ENCODE peak calls at places on chromosomes 1 and 21, in five cellular contexts. One of them, this sample, is unnamed.
A peak's percentile ranks its signal among the peaks of the same experiment; 100 is the strongest.

GRCh38 chr1:230427477-230427876 is 1.3 kb upstream of the PGBD5 start:
- DNase-seq in H9: no peak
- DNase-seq in neuronal stem cell: no peak
- DNase-seq in trophoblast cell: no peak
- DNase-seq in H1: no peak
- DNase-seq in this sample: no peak

GRCh38 chr1:203185585-203185984 is 919 bp downstream of the CHI3L1 start:
- DNase-seq in trophoblast cell: no peak
- DNase-seq in H1: no peak
- DNase-seq in neuronal stem cell: no peak
- DNase-seq in H9: no peak
- DNase-seq in this sample: no peak

GRCh38 chr1:111222308-111223125 is 5.0 kb upstream of the CHI3L2 start:
- DNase-seq in H9: peak; percentile 90
- DNase-seq in neuronal stem cell: peak; percentile 71
- DNase-seq in trophoblast cell: peak; percentile 89
- DNase-seq in H1: peak; percentile 46
- DNase-seq in this sample: peak; percentile 64

GRCh38 chr1:163068716-163069115 is 445 bp upstream of the RGS4 start:
- DNase-seq in trophoblast cell: no peak
- DNase-seq in neuronal stem cell: no peak
- DNase-seq in H1: no peak
- DNase-seq in H9: no peak
- DNase-seq in this sample: no peak

GRCh38 chr1:215018555-215018954 is 64.0 kb upstream of the KCNK2 start:
- DNase-seq in trophoblast cell: no peak
- DNase-seq in H9: no peak
- DNase-seq in neuronal stem cell: no peak
- DNase-seq in H1: no peak
- DNase-seq in this sample: no peak

GRCh38 chr1:229088711-229089110 is 182.2 kb upstream of the RAB4A start:
- DNase-seq in H1: no peak
- DNase-seq in neuronal stem cell: no peak
- DNase-seq in H9: no peak
- DNase-seq in trophoblast cell: no peak
- DNase-seq in this sample: no peak

GRCh38 chr1:75334876-75335275 is 200.7 kb downstream of the LHX8 start:
- DNase-seq in H1: no peak
- DNase-seq in trophoblast cell: peak; percentile 93
- DNase-seq in H9: no peak
- DNase-seq in neuronal stem cell: no peak
- DNase-seq in this sample: no peak

GRCh38 chr1:44881011-44881632 is 38.1 kb upstream of the PTCH2 start:
- DNase-seq in H1: no peak
- DNase-seq in H9: no peak
- DNase-seq in neuronal stem cell: no peak
- DNase-seq in trophoblast cell: no peak
- DNase-seq in this sample: no peak

GRCh38 chr1:12095822-12096263 is 32.7 kb downstream of the TNFRSF8 start:
- DNase-seq in H9: peak; percentile 40
- DNase-seq in neuronal stem cell: no peak
- DNase-seq in H1: no peak
- DNase-seq in trophoblast cell: peak; percentile 29
- DNase-seq in this sample: peak; percentile 9

GRCh38 chr1:99662581-99663208 is 16.8 kb downstream of the PALMD start:
- DNase-seq in H1: no peak
- DNase-seq in H9: no peak
- DNase-seq in neuronal stem cell: no peak
- DNase-seq in trophoblast cell: no peak
- DNase-seq in this sample: peak; percentile 81

GRCh38 chr21:45756029-45756428 is 112.5 kb downstream of the PCBP3 start:
- DNase-seq in H1: no peak
- DNase-seq in neuronal stem cell: no peak
- DNase-seq in H9: no peak
- DNase-seq in trophoblast cell: peak; percentile 3
- DNase-seq in this sample: no peak

DNA sequence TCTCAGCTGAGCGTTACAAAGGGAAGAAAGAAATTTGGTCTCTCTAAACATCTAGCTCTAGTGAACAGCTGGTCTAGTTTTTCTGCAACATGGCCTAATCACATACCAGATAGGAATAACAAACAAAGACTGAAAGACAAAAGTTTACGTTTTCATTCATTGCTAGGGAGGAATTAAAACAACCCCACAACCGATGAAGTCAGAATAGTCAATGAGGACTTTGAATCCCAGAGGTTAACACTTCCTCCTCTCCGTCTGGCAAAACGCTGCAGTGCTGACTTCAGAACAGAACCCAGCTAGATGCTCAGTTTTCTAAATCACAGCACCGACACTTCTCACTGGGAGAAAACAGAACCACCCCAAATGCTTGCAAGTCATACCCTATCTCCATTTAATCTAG is 69.5 kb downstream of the NTPCR start:
- DNase-seq in H1: no peak
- DNase-seq in trophoblast cell: no peak
- DNase-seq in H9: no peak
- DNase-seq in neuronal stem cell: no peak
- DNase-seq in this sample: peak; percentile 35
- H2BK12ac ChIP-seq in H1: no peak overlapping the region
- H2BK12ac ChIP-seq in trophoblast cell: no peak overlapping the region
- H2BK12ac ChIP-seq in H9: no peak overlapping the region
- H2BK12ac ChIP-seq in neuronal stem cell: no peak overlapping the region
- H2BK12ac ChIP-seq in this sample: no peak overlapping the region

GRCh38 chr1:1143636-1144035 is 27.7 kb upstream of the C1orf159 start:
- DNase-seq in H9: no peak
- DNase-seq in H1: no peak
- DNase-seq in trophoblast cell: no peak
- DNase-seq in neuronal stem cell: no peak
- DNase-seq in this sample: no peak
- H3K9ac ChIP-seq in H9: no peak overlapping the region
- H3K9ac ChIP-seq in H1: no peak overlapping the region
- H3K9ac ChIP-seq in trophoblast cell: no peak overlapping the region
- H3K9ac ChIP-seq in neuronal stem cell: no peak overlapping the region
- H3K9ac ChIP-seq in this sample: no peak overlapping the region

DNA sequence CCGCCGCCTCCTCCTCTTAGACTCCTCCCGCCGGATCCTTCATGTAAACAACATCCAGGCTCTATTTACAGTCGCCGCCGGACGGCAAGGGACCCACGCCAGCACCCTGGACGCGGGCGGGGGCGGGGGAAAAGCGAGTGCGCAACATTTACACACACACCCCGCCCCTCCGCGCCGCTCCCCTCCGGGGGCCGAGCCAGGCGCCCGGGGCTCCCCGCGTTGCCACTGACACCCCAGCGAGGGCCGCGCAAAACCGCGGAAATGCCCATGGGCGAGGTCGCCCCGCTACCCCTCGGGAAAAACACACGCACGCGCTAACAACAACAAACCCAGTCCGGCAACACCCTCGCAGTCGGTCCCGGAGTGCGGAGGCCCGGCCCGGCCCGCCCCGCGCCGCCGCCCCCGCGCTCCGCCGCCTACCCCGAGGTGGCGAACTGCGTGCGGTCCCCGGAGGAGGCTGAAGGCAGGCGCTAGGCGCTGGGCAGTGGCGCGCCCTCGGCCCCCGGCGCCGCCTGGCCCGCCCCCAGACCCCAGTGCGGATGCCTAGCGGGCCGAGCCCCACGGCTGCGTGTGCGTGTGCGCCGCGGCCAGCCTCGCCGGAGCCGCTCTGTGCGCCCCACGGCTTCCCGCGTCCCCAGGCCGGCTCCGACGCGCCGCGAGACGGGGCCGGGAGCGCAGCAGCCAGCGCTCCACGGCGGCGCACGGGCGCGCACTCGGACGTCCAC is 81.1 kb upstream of the AK4 start:
- DNase-seq in trophoblast cell: peak; percentile 87
- DNase-seq in H1: no peak
- DNase-seq in H9: peak; percentile 83
- DNase-seq in neuronal stem cell: peak; percentile 36
- DNase-seq in this sample: peak; percentile 89
- H2BK5ac ChIP-seq in trophoblast cell: no peak overlapping the region
- H2BK5ac ChIP-seq in H1: peak overlapping the region; percentile 77
- H2BK5ac ChIP-seq in H9: no peak overlapping the region
- H2BK5ac ChIP-seq in neuronal stem cell: peak overlapping the region; percentile 97
- H2BK5ac ChIP-seq in this sample: peak overlapping the region; percentile 31

DNA sequence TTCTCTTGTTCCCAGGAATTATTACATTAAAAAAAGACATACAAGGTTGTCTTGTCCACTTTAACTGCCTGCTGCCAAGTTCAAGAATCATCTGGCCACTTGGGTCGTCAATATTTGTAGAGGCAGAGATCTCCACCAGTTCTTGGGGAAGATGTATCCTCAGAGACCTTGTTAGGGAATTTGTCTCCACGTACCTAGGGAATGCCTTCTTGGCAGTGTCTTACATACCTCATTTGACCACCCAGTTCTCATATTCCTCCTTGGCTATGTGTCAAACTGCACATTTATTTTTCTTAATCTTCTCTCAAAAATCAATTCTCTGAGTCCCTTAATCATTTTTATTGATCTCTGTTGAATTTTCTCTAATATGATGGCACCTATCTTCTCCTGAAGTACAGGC is 266.0 kb downstream of the SPATA17 start:
- DNase-seq in trophoblast cell: no peak
- DNase-seq in H9: no peak
- DNase-seq in neuronal stem cell: no peak
- DNase-seq in H1: no peak
- DNase-seq in this sample: no peak
- H2BK12ac ChIP-seq in trophoblast cell: no peak overlapping the region
- H2BK12ac ChIP-seq in H9: no peak overlapping the region
- H2BK12ac ChIP-seq in neuronal stem cell: no peak overlapping the region
- H2BK12ac ChIP-seq in H1: no peak overlapping the region
- H2BK12ac ChIP-seq in this sample: no peak overlapping the region

DNA sequence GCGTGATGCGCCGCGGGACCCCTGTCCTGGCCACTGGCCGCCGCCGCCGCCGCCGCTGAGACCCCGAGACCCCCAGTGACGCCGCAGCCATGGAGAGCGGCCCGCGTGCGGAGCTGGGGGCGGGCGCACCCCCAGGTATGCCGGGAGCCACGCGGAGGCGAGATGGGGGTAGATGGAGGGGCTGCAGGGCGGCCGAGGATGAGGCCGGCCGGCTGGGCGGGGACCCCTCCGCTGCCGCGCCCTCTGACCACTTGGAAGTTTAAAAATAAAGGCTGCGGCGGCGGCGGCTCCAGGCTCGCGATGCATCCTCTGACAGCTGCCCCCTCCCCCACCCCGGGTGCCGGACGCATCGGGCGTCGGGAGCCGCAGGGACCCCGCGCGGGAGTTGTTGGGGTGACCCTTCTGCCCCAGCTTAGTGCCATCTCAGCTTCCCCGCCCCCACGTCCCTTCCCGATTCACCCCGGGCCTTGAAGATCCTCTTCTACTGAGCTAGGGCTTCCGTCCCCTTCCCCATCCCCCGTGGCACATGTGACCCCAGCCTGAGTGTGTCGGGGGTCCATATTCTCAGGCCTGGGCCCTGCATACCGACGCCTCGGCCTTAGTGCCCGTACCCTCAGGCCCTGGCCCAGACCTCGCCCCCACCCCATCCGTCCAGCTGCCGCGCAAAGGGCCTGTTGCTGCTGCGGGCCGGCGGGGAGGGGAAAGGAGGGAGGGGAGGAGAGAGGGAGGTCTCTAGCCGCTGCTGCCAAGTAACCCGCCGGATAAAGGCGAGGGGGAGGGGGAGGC is 562 bp downstream of the MAP7D1 start:
- DNase-seq in H9: peak; percentile 90
- DNase-seq in neuronal stem cell: peak; percentile 90
- DNase-seq in H1: no peak
- DNase-seq in trophoblast cell: peak; percentile 67
- DNase-seq in this sample: peak; percentile 82
- H3K9ac ChIP-seq in H9: peak overlapping the region; percentile 61
- H3K9ac ChIP-seq in neuronal stem cell: peak overlapping the region; percentile 98
- H3K9ac ChIP-seq in H1: no peak overlapping the region
- H3K9ac ChIP-seq in trophoblast cell: peak overlapping the region; percentile 85
- H3K9ac ChIP-seq in this sample: peak overlapping the region; percentile 100

GRCh38 chr1:145868232-145868631 is 9.4 kb upstream of the PIAS3 start:
- DNase-seq in trophoblast cell: no peak
- DNase-seq in neuronal stem cell: no peak
- DNase-seq in H9: no peak
- DNase-seq in H1: no peak
- DNase-seq in this sample: no peak

GRCh38 chr1:145872421-145872891 is 13.2 kb downstream of the ANKRD35 start:
- DNase-seq in trophoblast cell: no peak
- DNase-seq in H1: no peak
- DNase-seq in H9: peak; percentile 71
- DNase-seq in neuronal stem cell: no peak
- DNase-seq in this sample: peak; percentile 41

GRCh38 chr1:145874646-145875045 is 11.0 kb downstream of the ANKRD35 start:
- DNase-seq in H9: no peak
- DNase-seq in neuronal stem cell: no peak
- DNase-seq in trophoblast cell: no peak
- DNase-seq in H1: no peak
- DNase-seq in this sample: no peak

DNA sequence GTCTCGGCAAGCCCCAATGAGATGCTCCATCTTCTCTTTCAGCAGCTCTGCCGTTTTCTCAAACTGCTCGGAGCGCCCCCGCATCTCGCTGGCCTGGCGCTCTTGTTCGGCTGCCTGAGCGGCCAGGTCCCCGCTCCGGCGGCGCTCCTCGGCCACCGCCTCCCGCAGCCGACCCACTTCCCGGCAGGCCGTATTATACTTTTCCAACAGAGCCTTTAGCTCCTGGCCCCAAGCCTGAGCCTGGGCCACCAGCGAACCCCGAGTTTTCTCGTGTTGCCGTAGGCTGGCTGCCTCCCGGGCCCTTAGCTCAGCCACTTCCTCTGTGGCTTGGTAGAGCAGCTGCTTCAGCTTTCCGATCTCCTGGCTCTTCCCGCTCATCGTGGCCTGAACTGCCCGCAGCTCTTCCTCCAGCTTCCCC is 13.1 kb upstream of the PIAS3 start:
- DNase-seq in neuronal stem cell: no peak
- DNase-seq in H9: peak; percentile 68
- DNase-seq in trophoblast cell: no peak
- DNase-seq in H1: no peak
- DNase-seq in this sample: peak; percentile 43
- H2BK5ac ChIP-seq in neuronal stem cell: peak overlapping the region; percentile 83
- H2BK5ac ChIP-seq in H9: no peak overlapping the region
- H2BK5ac ChIP-seq in trophoblast cell: no peak overlapping the region
- H2BK5ac ChIP-seq in H1: no peak overlapping the region
- H2BK5ac ChIP-seq in this sample: no peak overlapping the region

This sample was measured in mesenchymal stem cell.